ENCODE peak calls at places on chromosomes 2 and 18, in four cellular contexts. U is kidney tubule cell, N is uterus, O is mucosa of gallbladder. A is an unnamed sample.
A peak's percentile ranks its signal among the peaks of the same experiment; 100 is the strongest.

GRCh38 chr2:152647417-152648010 is 69.7 kb downstream of the PRPF40A start:
- DNase-seq in N (peak; percentile 50), O (peak; percentile 21), U (no peak), A (no peak)

GRCh38 chr2:205822578-205822977 is 140.3 kb downstream of the NRP2 start:
- DNase-seq in U (peak; percentile 66), N (no peak), O (no peak), A (no peak)

GRCh38 chr2:10242998-10243925 is 59.4 kb upstream of the HPCAL1 start:
- DNase-seq in U (no peak), N (no peak), O (no peak), A (no peak)

GRCh38 chr2:156589381-156590079 is 153.4 kb downstream of the GPD2 start:
- DNase-seq in N (peak; percentile 15), U (peak; percentile 58), O (no peak), A (peak; percentile 69)

GRCh38 chr2:206971805-206972204 is 32.5 kb downstream of the CPO start:
- DNase-seq in U (no peak), N (peak; percentile 27), O (no peak), A (no peak)

GRCh38 chr18:80210312-80211083 is 36.8 kb downstream of the PARD6G start:
- DNase-seq in N (no peak), U (peak; percentile 14), O (no peak), A (no peak)

GRCh38 chr18:10442551-10442971 is 11.9 kb upstream of the APCDD1 start:
- DNase-seq in U (no peak), N (no peak), O (no peak), A (no peak)

GRCh38 chr18:6835345-6835744 is 105.8 kb downstream of the ARHGAP28 start:
- DNase-seq in N (no peak), U (no peak), O (no peak), A (no peak)

GRCh38 chr2:175236930-175237329 is 55.4 kb upstream of the ATP5MC3 start:
- DNase-seq in U (no peak), O (no peak), N (no peak), A (no peak)

GRCh38 chr18:47953471-47953931 is 23.0 kb upstream of the SMAD2 start:
- DNase-seq in U (peak; percentile 88), N (no peak), O (no peak), A (peak; percentile 45)

GRCh38 chr2:74281141-74281540 is 62.1 kb downstream of the SLC4A5 start:
- DNase-seq in N (no peak), U (no peak), O (no peak), A (no peak)

GRCh38 chr2:98936133-98936916 is at the start of gene CRACDL:
- DNase-seq in N (no peak), O (no peak), U (peak; percentile 44), A (peak; percentile 12)

GRCh38 chr2:178106053-178106452 is 6.2 kb upstream of the RBM45 start:
- DNase-seq in N (no peak), O (no peak), U (no peak), A (no peak)

A was measured in kidney glomerular epithelial cell.